ENCODE peak calls at places on chromosomes 2 and 18, in seven cellular contexts. I is GM06990, E is tibial nerve, F is epithelial cell of esophagus, O is HL-60, T is IMR-90, V is DND-41. D is an unnamed sample.

GRCh38 chr2:33467413-33467812 is 9.0 kb upstream of the RASGRP3 start:
- DNase-seq in I (no peak), O (no peak), F (no peak), T (no peak), V (no peak), E (no peak), D (no peak)

GRCh38 chr2:46954951-46955571 is 39.5 kb upstream of the MCFD2 start:
- DNase-seq in E (peak), V (no peak), O (no peak), F (peak), I (no peak), T (peak), D (no peak)

GRCh38 chr2:8566788-8567468 is 114.9 kb upstream of the ID2 start:
- DNase-seq in O (no peak), E (no peak), V (no peak), I (no peak), T (no peak), F (no peak), D (no peak)

GRCh38 chr2:175399326-175399725 is 217.8 kb upstream of the ATP5MC3 start:
- DNase-seq in V (no peak), E (no peak), O (no peak), I (no peak), T (no peak), F (no peak), D (no peak)

GRCh38 chr2:9649261-9649660 is 18.5 kb upstream of the YWHAQ start:
- DNase-seq in O (no peak), T (no peak), V (no peak), I (no peak), F (no peak), E (no peak), D (no peak)

GRCh38 chr2:180367831-180368230 is 360.7 kb upstream of the CWC22 start:
- DNase-seq in O (no peak), I (no peak), V (no peak), T (peak), F (peak), E (no peak), D (no peak)

GRCh38 chr2:15691586-15692310 is 100.1 kb downstream of the DDX1 start:
- DNase-seq in I (no peak), T (no peak), V (no peak), F (no peak), O (no peak), E (no peak), D (no peak)

GRCh38 chr2:136787970-136788369 is 22.6 kb downstream of the THSD7B start:
- DNase-seq in F (no peak), O (no peak), I (no peak), V (no peak), T (no peak), E (no peak), D (no peak)

GRCh38 chr2:10862330-10862729 is 49.4 kb upstream of the KCNF1 start:
- DNase-seq in T (no peak), F (no peak), O (no peak), I (no peak), V (no peak), E (no peak), D (no peak)

GRCh38 chr18:6638470-6638869 is 91.0 kb upstream of the ARHGAP28 start:
- DNase-seq in I (no peak), O (no peak), F (no peak), T (no peak), V (no peak), E (no peak), D (no peak)

GRCh38 chr2:95346236-95346737 is 49.1 kb downstream of the KCNIP3 start:
- DNase-seq in E (peak), V (no peak), O (no peak), I (no peak), F (peak), T (peak), D (no peak)

GRCh38 chr2:7956126-7956689 is 725.6 kb upstream of the ID2 start:
- DNase-seq in F (no peak), V (no peak), I (no peak), O (no peak), E (no peak), T (peak), D (no peak)

GRCh38 chr2:112345030-112346027 is 69.9 kb downstream of the ZC3H6 start:
- DNase-seq in O (no peak), I (no peak), F (no peak), E (no peak), T (no peak), V (no peak), D (no peak)
- TF ChIP-seq CTCF in O (no peak), I (no peak), F (peak), E (no peak), T (no peak), V (no peak), D (no peak)

GRCh38 chr2:55416826-55417568 is 2.7 kb downstream of the CCDC88A start:
- DNase-seq in O (no peak), V (no peak), T (no peak), E (no peak), F (no peak), I (no peak), D (no peak)
- H3K4me3 ChIP-seq in O (peak), V (peak), T (no peak), E (no peak), F (no peak), I (peak), D (peak)

DNA sequence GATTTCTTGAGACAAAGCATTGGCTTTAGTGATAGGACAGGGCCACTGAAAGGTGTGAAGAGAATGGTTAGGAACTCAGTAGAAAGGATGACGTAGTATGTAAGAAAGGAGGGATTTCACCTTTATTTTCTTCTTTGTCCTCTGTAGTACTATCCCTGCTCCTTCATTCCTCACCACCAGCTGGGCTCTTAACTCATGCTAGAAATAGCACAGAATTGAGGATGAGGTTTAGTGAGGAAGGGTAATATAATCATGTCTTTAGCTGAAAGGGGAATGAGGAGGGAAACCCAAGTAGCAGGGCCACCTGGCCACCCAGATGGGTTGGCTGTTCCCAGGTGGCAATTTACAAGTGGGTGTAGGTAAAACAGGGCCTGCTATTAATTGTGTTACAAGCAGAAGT is 15.2 kb downstream of the ACVR2A start:
- DNase-seq in E (no peak), V (no peak), O (no peak), I (no peak), F (no peak), T (no peak), D (no peak)
- TF ChIP-seq CTCF in E (no peak), V (no peak), O (no peak), I (no peak), F (no peak), T (no peak), D (no peak)

GRCh38 chr2:234494361-234495075 is 2.4 kb downstream of the ARL4C start:
- DNase-seq in O (no peak), T (peak), I (no peak), V (peak), E (no peak), F (peak), D (no peak)

GRCh38 chr2:234491281-234491680 is 5.6 kb downstream of the ARL4C start:
- DNase-seq in I (no peak), T (no peak), E (no peak), V (no peak), F (no peak), O (no peak), D (no peak)

GRCh38 chr2:234491897-234492296 is 5.0 kb downstream of the ARL4C start:
- DNase-seq in E (no peak), F (no peak), I (no peak), O (no peak), T (no peak), V (no peak), D (no peak)

GRCh38 chr2:234492687-234493086 is 4.2 kb downstream of the ARL4C start:
- DNase-seq in T (no peak), O (no peak), F (no peak), E (no peak), I (no peak), V (peak), D (no peak)

GRCh38 chr2:234493117-234493516 is 3.8 kb downstream of the ARL4C start:
- DNase-seq in F (no peak), O (no peak), I (no peak), E (no peak), V (no peak), T (no peak), D (no peak)
- H3K4me3 ChIP-seq in F (peak), O (no peak), I (peak), E (no peak), V (peak), T (no peak), D (peak)

D was measured in GM12864.